ENCODE peak calls at places on chromosomes 5 and 9, in five cellular contexts. H is CD8-positive, alpha-beta memory T cell; G is fibroblast of pulmonary artery; B is effector CD4-positive, alpha-beta T cell; U is KBM-7. M is an unnamed sample.
A peak's percentile ranks its signal among the peaks of the same experiment; 100 is the strongest.

GRCh38 chr9:98172604-98173003 is 19.8 kb downstream of the CORO2A start:
- DNase-seq in H (no peak), G (no peak), B (no peak), U (no peak), M (no peak)

GRCh38 chr5:126274819-126275218 is 148.4 kb upstream of the GRAMD2B start:
- DNase-seq in H (no peak), G (no peak), B (no peak), U (no peak), M (no peak)

GRCh38 chr9:107141967-107142366 is 141.1 kb upstream of the RAD23B start:
- DNase-seq in H (no peak), G (peak; percentile 39), B (no peak), U (peak; percentile 21), M (no peak)

GRCh38 chr9:133713211-133713959 is 24.8 kb downstream of the SARDH start:
- DNase-seq in H (no peak), G (no peak), B (no peak), U (no peak), M (no peak)

GRCh38 chr5:10145922-10146321 is 103.8 kb downstream of the ATPSCKMT start:
- DNase-seq in H (no peak), G (peak; percentile 65), B (no peak), U (peak; percentile 40), M (no peak)

GRCh38 chr9:92668746-92669526 is 995 bp downstream of the IPPK start:
- DNase-seq in H (peak; percentile 14), G (peak; percentile 61), B (no peak), U (peak; percentile 31), M (no peak)

GRCh38 chr9:113602126-113603119 is 138.9 kb downstream of the RGS3 start:
- DNase-seq in H (no peak), G (peak; percentile 82), B (no peak), U (peak; percentile 84), M (no peak)

GRCh38 chr9:128118971-128119665 is 8.4 kb downstream of the PTGES2 start:
- DNase-seq in H (no peak), G (no peak), B (no peak), U (no peak), M (no peak)

GRCh38 chr5:92401492-92401891 is 1018.4 kb upstream of the ARRDC3 start:
- DNase-seq in H (no peak), G (peak; percentile 63), B (no peak), U (no peak), M (no peak)

GRCh38 chr5:162593881-162594280 is 526.3 kb downstream of the GABRG2 start:
- DNase-seq in H (no peak), G (no peak), B (no peak), U (peak; percentile 23), M (no peak)

M was measured in BJ.